ENCODE peak calls at places on chromosomes 13 and 19, in five cellular contexts. One of them, this sample, is unnamed.

GRCh38 chr19:22616659-22617058 is 17.5 kb upstream of the ZNF492 start:
- DNase-seq in breast epithelium: no peak
- DNase-seq in A549: no peak
- DNase-seq in heart left ventricle: no peak
- DNase-seq in IMR-90: no peak
- DNase-seq in this sample: no peak

GRCh38 chr13:113785051-113786010 is 26.3 kb downstream of the TMEM255B start:
- DNase-seq in breast epithelium: no peak
- DNase-seq in IMR-90: peak; percentile 74
- DNase-seq in A549: no peak
- DNase-seq in heart left ventricle: no peak
- DNase-seq in this sample: no peak

GRCh38 chr13:40344270-40345148 is 321.9 kb downstream of the FOXO1 start:
- DNase-seq in A549: peak; percentile 3
- DNase-seq in IMR-90: no peak
- DNase-seq in breast epithelium: no peak
- DNase-seq in heart left ventricle: no peak
- DNase-seq in this sample: no peak

GRCh38 chr19:50252111-50252886 is 48.9 kb downstream of the MYH14 start:
- DNase-seq in heart left ventricle: no peak
- DNase-seq in A549: peak; percentile 58
- DNase-seq in breast epithelium: no peak
- DNase-seq in IMR-90: no peak
- DNase-seq in this sample: no peak

GRCh38 chr13:63279136-63279535 is 1863.5 kb upstream of the PCDH20 start:
- DNase-seq in heart left ventricle: no peak
- DNase-seq in IMR-90: no peak
- DNase-seq in A549: no peak
- DNase-seq in breast epithelium: no peak
- DNase-seq in this sample: no peak

GRCh38 chr19:13492128-13492527 is 14.2 kb downstream of the CACNA1A start:
- DNase-seq in heart left ventricle: no peak
- DNase-seq in breast epithelium: no peak
- DNase-seq in A549: peak; percentile 4
- DNase-seq in IMR-90: peak; percentile 93
- DNase-seq in this sample: no peak

GRCh38 chr19:13526552-13526951 is 20.3 kb upstream of the CACNA1A start:
- DNase-seq in A549: peak; percentile 4
- DNase-seq in heart left ventricle: no peak
- DNase-seq in IMR-90: peak; percentile 18
- DNase-seq in breast epithelium: no peak
- DNase-seq in this sample: no peak

GRCh38 chr13:101869553-101869952 is 417.1 kb downstream of the ITGBL1 start:
- DNase-seq in heart left ventricle: no peak
- DNase-seq in breast epithelium: no peak
- DNase-seq in IMR-90: peak; percentile 3
- DNase-seq in A549: no peak
- DNase-seq in this sample: no peak

GRCh38 chr13:57627663-57628062 is 3.9 kb upstream of the PCDH17 start:
- DNase-seq in IMR-90: peak; percentile 2
- DNase-seq in A549: peak; percentile 20
- DNase-seq in heart left ventricle: no peak
- DNase-seq in breast epithelium: no peak
- DNase-seq in this sample: no peak

GRCh38 chr13:80312012-80312704 is 28.8 kb downstream of the SPRY2 start:
- DNase-seq in breast epithelium: no peak
- DNase-seq in IMR-90: no peak
- DNase-seq in A549: no peak
- DNase-seq in heart left ventricle: no peak
- DNase-seq in this sample: no peak

DNA sequence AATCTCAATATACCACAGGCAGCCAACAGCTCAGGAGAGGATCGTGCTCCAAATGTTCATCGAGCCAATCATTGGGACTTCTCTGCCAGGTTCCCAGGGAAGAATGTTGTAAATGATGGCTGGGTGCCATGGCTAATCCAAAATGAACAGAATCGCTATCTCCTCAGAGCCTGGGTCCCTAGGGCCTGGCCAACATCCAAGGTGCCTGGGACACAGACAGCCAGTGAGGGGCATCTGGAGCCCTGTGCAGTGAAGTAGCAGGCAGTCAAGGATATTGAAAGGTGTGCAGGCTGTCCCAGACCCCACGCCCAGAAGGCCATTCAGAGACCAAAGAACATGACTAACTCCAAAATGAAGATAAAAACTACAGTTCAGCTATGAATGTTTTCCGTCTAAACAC is 37.7 kb downstream of the BRD4 start:
- DNase-seq in heart left ventricle: peak; percentile 80
- DNase-seq in breast epithelium: no peak
- DNase-seq in IMR-90: no peak
- DNase-seq in A549: no peak
- DNase-seq in this sample: no peak
- H3K4me1 ChIP-seq in heart left ventricle: peaks cover 99% of the 10 kb centered on the region
- H3K4me1 ChIP-seq in breast epithelium: peaks cover 27% of the 10 kb centered on the region
- H3K4me1 ChIP-seq in IMR-90: peaks cover 60% of the 10 kb centered on the region
- H3K4me1 ChIP-seq in A549: peaks cover 92% of the 10 kb centered on the region
- H3K4me1 ChIP-seq in this sample: peaks cover 90% of the 10 kb centered on the region

GRCh38 chr13:60047943-60048342 is 115.8 kb downstream of the DIAPH3 start:
- DNase-seq in A549: peak; percentile 5
- DNase-seq in IMR-90: peak; percentile 25
- DNase-seq in breast epithelium: no peak
- DNase-seq in heart left ventricle: no peak
- DNase-seq in this sample: no peak
- H3K4me3 ChIP-seq in A549: no peak overlapping the region
- H3K4me3 ChIP-seq in IMR-90: no peak overlapping the region
- H3K4me3 ChIP-seq in breast epithelium: no peak overlapping the region
- H3K4me3 ChIP-seq in heart left ventricle: no peak overlapping the region
- H3K4me3 ChIP-seq in this sample: no peak overlapping the region

DNA sequence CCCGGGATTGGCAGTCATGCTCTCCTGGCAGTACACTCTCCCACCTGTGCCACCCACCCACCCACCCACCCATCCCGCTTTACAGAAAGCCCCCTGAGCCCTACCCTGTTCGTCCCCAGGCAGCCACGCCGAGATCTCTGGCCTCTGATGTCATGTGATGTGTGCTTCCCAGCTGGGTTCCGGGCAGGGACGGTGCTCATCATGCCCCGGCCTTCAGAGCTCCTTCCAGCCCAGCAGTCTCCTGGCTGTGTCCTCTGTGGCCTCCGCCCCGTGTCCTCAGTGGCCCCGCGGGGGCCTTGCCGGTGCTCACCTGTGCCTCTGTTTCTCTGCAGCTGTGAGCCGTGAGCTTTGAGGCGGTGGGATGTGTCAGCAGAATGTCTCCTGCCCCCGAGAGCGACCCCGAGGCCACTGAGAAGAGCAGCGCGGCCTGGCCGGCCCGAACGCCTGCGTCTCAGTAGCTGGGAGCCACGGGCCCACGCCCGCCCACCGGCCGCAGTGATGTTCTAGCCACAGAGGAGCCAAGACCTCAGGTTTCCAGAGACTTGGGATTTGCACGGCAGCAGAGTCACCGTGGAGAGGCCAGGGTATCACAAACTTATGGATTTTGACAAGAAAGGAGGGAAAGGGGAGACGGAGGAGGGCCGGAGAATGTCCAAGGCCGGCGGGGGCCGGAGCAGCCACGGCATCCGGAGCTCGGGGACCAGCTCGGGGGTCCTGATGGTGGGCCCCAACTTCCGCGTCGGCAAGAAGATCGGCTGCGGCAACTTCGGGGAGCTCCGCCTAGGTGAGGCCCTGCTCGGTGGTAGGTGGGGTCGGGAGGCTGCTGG is 28.4 kb downstream of the CSNK1G2 start:
- DNase-seq in IMR-90: no peak
- DNase-seq in heart left ventricle: no peak
- DNase-seq in A549: no peak
- DNase-seq in breast epithelium: no peak
- DNase-seq in this sample: no peak
- TF ChIP-seq POLR2A in IMR-90: no peak
- TF ChIP-seq POLR2A in heart left ventricle: no peak
- TF ChIP-seq POLR2A in A549: no peak
- TF ChIP-seq POLR2A in breast epithelium: no peak
- TF ChIP-seq POLR2A in this sample: no peak

GRCh38 chr19:19434483-19435045 is 29.1 kb downstream of the GATAD2A start:
- DNase-seq in IMR-90: peak; percentile 39
- DNase-seq in breast epithelium: no peak
- DNase-seq in heart left ventricle: peak; percentile 69
- DNase-seq in A549: no peak
- DNase-seq in this sample: no peak
- H3K4me1 ChIP-seq in IMR-90: peaks cover 3% of the 10 kb centered on the region
- H3K4me1 ChIP-seq in breast epithelium: no peaks in the 10 kb centered on the region
- H3K4me1 ChIP-seq in heart left ventricle: peaks cover 64% of the 10 kb centered on the region
- H3K4me1 ChIP-seq in A549: no peaks in the 10 kb centered on the region
- H3K4me1 ChIP-seq in this sample: peaks cover 19% of the 10 kb centered on the region

GRCh38 chr13:110347535-110348308 is 40.6 kb downstream of the COL4A2 start:
- DNase-seq in IMR-90: peak; percentile 90
- DNase-seq in breast epithelium: peak; percentile 88
- DNase-seq in A549: peak; percentile 84
- DNase-seq in heart left ventricle: peak; percentile 76
- DNase-seq in this sample: no peak

GRCh38 chr13:110348309-110348625 is 41.2 kb downstream of the COL4A2 start:
- DNase-seq in breast epithelium: no peak
- DNase-seq in heart left ventricle: no peak
- DNase-seq in A549: no peak
- DNase-seq in IMR-90: no peak
- DNase-seq in this sample: no peak

GRCh38 chr13:110346661-110347067 is 39.6 kb downstream of the COL4A2 start:
- DNase-seq in heart left ventricle: no peak
- DNase-seq in IMR-90: no peak
- DNase-seq in breast epithelium: no peak
- DNase-seq in A549: peak; percentile 72
- DNase-seq in this sample: no peak

GRCh38 chr13:110345701-110346100 is 38.6 kb downstream of the COL4A2 start:
- DNase-seq in breast epithelium: no peak
- DNase-seq in IMR-90: no peak
- DNase-seq in heart left ventricle: no peak
- DNase-seq in A549: no peak
- DNase-seq in this sample: no peak

GRCh38 chr13:110347088-110347487 is 40.0 kb downstream of the COL4A2 start:
- DNase-seq in IMR-90: no peak
- DNase-seq in heart left ventricle: no peak
- DNase-seq in A549: no peak
- DNase-seq in breast epithelium: no peak
- DNase-seq in this sample: no peak
- H3K4me3 ChIP-seq in IMR-90: no peak overlapping the region
- H3K4me3 ChIP-seq in heart left ventricle: no peak overlapping the region
- H3K4me3 ChIP-seq in A549: no peak overlapping the region
- H3K4me3 ChIP-seq in breast epithelium: no peak overlapping the region
- H3K4me3 ChIP-seq in this sample: no peak overlapping the region

GRCh38 chr13:28679628-28680027 is 20.7 kb downstream of the POMP start:
- DNase-seq in IMR-90: peak; percentile 31
- DNase-seq in breast epithelium: no peak
- DNase-seq in heart left ventricle: no peak
- DNase-seq in A549: no peak
- DNase-seq in this sample: no peak
- TF ChIP-seq POLR2A in IMR-90: no peak
- TF ChIP-seq POLR2A in breast epithelium: no peak
- TF ChIP-seq POLR2A in heart left ventricle: no peak
- TF ChIP-seq POLR2A in A549: no peak
- TF ChIP-seq POLR2A in this sample: no peak

GRCh38 chr19:54137114-54137912 is at the start of gene CNOT3:
- DNase-seq in heart left ventricle: peak; percentile 100
- DNase-seq in A549: peak; percentile 100
- DNase-seq in breast epithelium: peak; percentile 100
- DNase-seq in IMR-90: peak; percentile 100
- DNase-seq in this sample: peak; percentile 100
- H3K4me1 ChIP-seq in heart left ventricle: peaks cover 45% of the 10 kb centered on the region
- H3K4me1 ChIP-seq in A549: peaks cover 15% of the 10 kb centered on the region
- H3K4me1 ChIP-seq in breast epithelium: peaks cover 8% of the 10 kb centered on the region
- H3K4me1 ChIP-seq in IMR-90: peaks cover 10% of the 10 kb centered on the region
- H3K4me1 ChIP-seq in this sample: peaks cover 67% of the 10 kb centered on the region

This sample was measured in esophagus squamous epithelium.